ENCODE peak calls at places on chromosomes 5 and 9, in six cellular contexts. S is AG04450, H is esophagus squamous epithelium, I is fibroblast of lung, V is lung, C is left ventricle myocardium inferior. U is an unnamed sample. For H3K9me3, the result is how much of the 10 kb centered on the place peaks cover.

GRCh38 chr9:120531683-120532300 is 48.2 kb downstream of the CDK5RAP2 start:
- DNase-seq in I (peak), V (peak), C (no peak), H (no peak), S (no peak), U (no peak)

GRCh38 chr5:57173026-57173317 is 887 bp upstream of the GPBP1 start:
- DNase-seq in S (no peak), V (no peak), H (no peak), C (no peak), I (no peak), U (peak)

GRCh38 chr5:142608094-142608493 is 77.8 kb downstream of the FGF1 start:
- DNase-seq in H (no peak), C (no peak), V (no peak), S (no peak), I (no peak), U (no peak)

GRCh38 chr5:57725628-57726504 is 243.3 kb upstream of the ACTBL2 start:
- DNase-seq in V (no peak), I (no peak), C (no peak), H (no peak), S (no peak), U (no peak)

GRCh38 chr9:114775981-114776380 is 29.9 kb downstream of the TNFSF15 start:
- DNase-seq in S (no peak), H (no peak), I (peak), C (no peak), V (no peak), U (no peak)

GRCh38 chr5:123371575-123372179 is 51.5 kb downstream of the CEP120 start:
- DNase-seq in I (no peak), C (peak), H (no peak), V (peak), S (no peak), U (peak)

GRCh38 chr5:71586052-71586940 is 844 bp upstream of the MCCC2 start:
- DNase-seq in C (no peak), H (no peak), I (peak), S (no peak), V (no peak), U (peak)

GRCh38 chr9:20872340-20872977 is 159.0 kb downstream of the HACD4 start:
- DNase-seq in V (no peak), I (peak), S (peak), C (no peak), H (no peak), U (no peak)

GRCh38 chr5:142363619-142363963 is 38.8 kb upstream of the SPRY4 start:
- DNase-seq in V (no peak), I (no peak), C (no peak), S (no peak), H (no peak), U (no peak)

DNA sequence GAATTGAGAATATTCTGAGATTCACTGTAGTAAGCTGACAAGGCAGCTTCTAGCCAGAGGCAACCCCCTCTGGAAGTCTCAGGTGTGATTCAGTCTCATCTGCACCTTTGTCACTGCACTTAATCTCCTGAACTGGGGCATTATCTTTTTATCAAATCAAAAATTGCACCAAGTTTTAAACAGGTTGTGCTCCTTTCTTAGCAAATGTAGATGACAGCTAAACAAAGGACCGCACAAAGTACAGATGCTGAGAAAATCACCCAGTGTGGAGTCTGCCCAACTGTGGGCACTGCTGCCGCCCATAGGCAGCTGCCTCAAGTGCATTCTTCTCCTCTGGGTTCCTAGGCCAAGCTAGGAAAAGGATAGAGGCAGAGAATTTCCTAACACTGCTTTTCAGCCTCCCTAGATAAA is 51.1 kb downstream of the STARD4 start:
- DNase-seq in S (no peak), I (peak), C (no peak), V (no peak), H (no peak), U (no peak)
- TF ChIP-seq CTCF in S (peak), I (peak), C (peak), V (no peak), H (no peak), U (no peak)

GRCh38 chr9:76472925-76473324 is 13.9 kb downstream of the GCNT1 start:
- DNase-seq in H (no peak), V (no peak), I (peak), C (no peak), S (no peak), U (no peak)

GRCh38 chr9:76474419-76474818 is 15.4 kb downstream of the GCNT1 start:
- DNase-seq in H (no peak), I (no peak), S (no peak), V (no peak), C (no peak), U (no peak)

GRCh38 chr9:76475691-76476090 is 16.7 kb downstream of the GCNT1 start:
- DNase-seq in V (no peak), C (no peak), H (no peak), S (no peak), I (no peak), U (no peak)
- H3K27ac ChIP-seq in V (no peak), C (no peak), H (no peak), S (no peak), I (no peak), U (no peak)

GRCh38 chr5:141338538-141339306 is at the start of gene PCDHGA2:
- DNase-seq in I (peak), C (no peak), S (no peak), H (no peak), V (no peak), U (peak)
- H3K9me3 ChIP-seq in I (under half), C (half or more), S (under half), H (under half), V (under half), U (under half)

GRCh38 chr9:93532121-93532520 is 44.3 kb upstream of the PHF2 start:
- DNase-seq in C (no peak), H (no peak), I (no peak), S (no peak), V (no peak), U (no peak)

GRCh38 chr9:93531374-93531773 is 45.0 kb upstream of the PHF2 start:
- DNase-seq in C (no peak), H (no peak), I (no peak), V (no peak), S (no peak), U (no peak)

GRCh38 chr9:93536874-93537273 is 39.5 kb upstream of the PHF2 start:
- DNase-seq in V (no peak), H (no peak), C (no peak), S (no peak), I (no peak), U (no peak)

GRCh38 chr9:93536167-93536566 is 40.2 kb upstream of the PHF2 start:
- DNase-seq in H (no peak), V (no peak), I (no peak), C (no peak), S (no peak), U (no peak)

GRCh38 chr9:93533863-93534262 is 42.5 kb upstream of the PHF2 start:
- DNase-seq in V (no peak), C (no peak), I (no peak), H (no peak), S (no peak), U (no peak)
- TF ChIP-seq CTCF in V (no peak), C (no peak), I (no peak), H (no peak), S (no peak), U (no peak)

DNA sequence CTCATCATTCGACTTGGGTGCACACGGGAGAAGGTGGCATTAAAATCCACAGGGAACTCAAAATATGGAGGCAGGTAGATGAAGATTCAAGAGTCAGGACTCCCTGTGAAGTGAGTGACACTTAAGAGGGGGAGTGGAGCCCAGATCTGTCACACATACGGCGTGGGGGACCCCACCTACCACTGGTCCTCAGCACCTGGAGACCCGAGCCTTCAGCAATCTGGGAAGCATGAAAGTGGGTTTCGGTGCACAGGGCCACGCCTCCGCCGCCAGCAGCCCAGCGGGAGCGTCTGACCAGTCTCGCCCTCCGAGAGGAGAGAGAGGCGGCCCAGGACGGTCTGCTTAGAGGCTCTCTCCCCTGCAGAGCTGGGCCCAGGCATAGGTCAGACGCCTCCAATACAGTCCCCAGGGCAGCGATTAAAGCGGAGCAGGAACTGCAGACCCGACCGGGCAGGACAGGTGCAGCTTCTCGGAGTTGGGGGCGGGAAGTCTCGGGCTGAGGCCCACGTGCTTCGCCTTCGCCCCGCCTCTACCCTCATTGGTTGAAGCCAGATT is 639 bp upstream of the SLC2A8 start:
- DNase-seq in C (no peak), S (no peak), H (no peak), I (no peak), V (no peak), U (no peak)
- H3K27ac ChIP-seq in C (peak), S (no peak), H (peak), I (no peak), V (peak), U (no peak)

GRCh38 chr5:120954255-120954654 is 490.2 kb downstream of the PRR16 start:
- DNase-seq in H (no peak), I (no peak), S (no peak), V (no peak), C (no peak), U (no peak)
- H3K9me3 ChIP-seq in H (under half), I (under half), S (under half), V (under half), C (half or more), U (under half)

GRCh38 chr9:81108821-81109220 is 580.5 kb downstream of the TLE1 start:
- DNase-seq in I (no peak), C (no peak), H (no peak), V (no peak), S (no peak), U (no peak)

GRCh38 chr9:81108391-81108790 is 581.0 kb downstream of the TLE1 start:
- DNase-seq in S (no peak), V (no peak), C (no peak), H (no peak), I (peak), U (no peak)

DNA sequence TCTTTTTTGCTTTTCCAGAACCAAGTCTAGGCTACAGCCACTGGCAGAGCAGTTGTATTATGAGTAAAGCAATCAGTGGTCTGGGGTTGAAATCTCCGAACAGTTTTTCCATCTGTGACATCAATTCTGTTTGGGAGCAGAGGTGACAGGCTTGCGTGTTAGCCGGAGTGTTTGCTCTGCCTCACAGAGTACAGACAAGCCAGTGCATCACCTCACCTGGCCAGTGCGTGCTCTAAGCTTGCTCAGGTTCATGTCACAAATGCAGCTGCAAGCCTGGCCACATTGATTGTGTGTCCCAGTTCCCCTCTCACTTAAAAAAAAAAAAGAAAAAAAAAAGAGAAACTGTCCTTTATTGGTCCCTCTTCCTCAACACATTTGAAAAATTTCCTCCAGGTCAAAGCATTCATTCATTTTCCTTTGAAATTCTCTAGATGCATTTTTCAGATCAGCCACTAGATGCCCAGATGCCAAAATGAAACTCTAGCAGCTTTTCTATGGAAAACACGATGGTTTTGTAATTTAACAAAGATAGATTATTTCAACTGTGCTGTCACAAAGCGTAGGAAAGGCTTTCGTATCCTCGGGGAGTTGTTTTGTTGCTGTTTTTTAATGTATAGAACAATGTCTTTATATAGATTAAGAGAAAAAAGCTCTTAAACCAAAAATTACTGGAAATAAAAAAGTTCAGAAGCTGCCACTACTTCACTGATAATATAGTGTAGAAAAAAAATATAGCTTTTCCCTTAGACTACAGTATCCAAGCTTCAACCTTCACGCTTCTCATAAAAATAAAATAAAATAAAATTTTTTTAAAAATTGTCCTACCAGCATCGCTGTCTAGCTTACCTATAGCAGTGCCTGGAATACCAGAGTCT is 585.5 kb downstream of the TLE1 start:
- DNase-seq in C (no peak), H (no peak), I (no peak), V (no peak), S (no peak), U (no peak)
- TF ChIP-seq CTCF in C (no peak), H (peak), I (peak), V (no peak), S (peak), U (peak)

GRCh38 chr5:317086-317811 is 4.3 kb upstream of the AHRR start:
- DNase-seq in H (no peak), I (peak), C (no peak), S (peak), V (no peak), U (peak)
- H3K27ac ChIP-seq in H (no peak), I (no peak), C (no peak), S (no peak), V (no peak), U (no peak)